ENCODE peak calls at places on chromosome 20, in ten cellular contexts. P is stimulated activated CD8-positive, alpha-beta memory T cell treated with anti-CD3 and anti-CD28 coated beads, Interleukin-4, amount 100 ng/mL, for 4 hours; L is astrocyte of the cerebellum; T is lung microvascular endothelial cell; K is T-helper 2 cell; B is NCI-H774; G is activated CD4-positive, alpha-beta T cell treated with anti-CD3 and anti-CD28 coated beads, Interleukin-2, amount 10 ng/mL, durations not matched to agents 7 days and 5 days; A is GM12878; S is D341Med; Q is neural crest cell. Z is an unnamed sample.

GRCh38 chr20:63497946-63498935 is 642 bp downstream of the EEF1A2 start:
- DNase-seq in Q (no peak), B (no peak), A (no peak), G (no peak), P (no peak), L (no peak), T (peak; percentile 24), K (no peak), S (peak; percentile 70), Z (no peak)

GRCh38 chr20:19784511-19785172 is 26.6 kb downstream of the RIN2 start:
- DNase-seq in L (peak; percentile 84), G (peak; percentile 47), Q (peak; percentile 55), A (peak; percentile 9), P (no peak), K (no peak), T (peak; percentile 93), B (peak; percentile 61), S (peak; percentile 64), Z (no peak)

GRCh38 chr20:49183444-49183843 is 4.7 kb downstream of the STAU1 start:
- DNase-seq in S (no peak), B (no peak), P (no peak), L (no peak), A (no peak), Q (no peak), G (no peak), T (no peak), K (no peak), Z (no peak)

GRCh38 chr20:63342561-63343459 is 18.3 kb downstream of the CHRNA4 start:
- DNase-seq in P (no peak), S (no peak), K (no peak), L (no peak), Q (no peak), B (no peak), A (no peak), T (no peak), G (no peak), Z (no peak)

GRCh38 chr20:47810116-47810672 is 24.9 kb upstream of the SULF2 start:
- DNase-seq in G (no peak), A (no peak), Q (no peak), S (no peak), B (no peak), K (no peak), T (no peak), L (no peak), P (no peak), Z (no peak)

GRCh38 chr20:11084508-11084907 is 410.7 kb upstream of the JAG1 start:
- DNase-seq in P (no peak), S (no peak), T (no peak), L (no peak), A (no peak), B (no peak), G (no peak), Q (no peak), K (no peak), Z (no peak)

GRCh38 chr20:21511850-21512633 is 1.8 kb downstream of the NKX2-2 start:
- DNase-seq in A (no peak), L (no peak), T (no peak), P (no peak), B (no peak), Q (no peak), G (no peak), K (no peak), S (peak; percentile 54), Z (no peak)

GRCh38 chr20:1451092-1451491 is 15.6 kb downstream of the NSFL1C start:
- DNase-seq in Q (no peak), L (no peak), G (no peak), P (no peak), B (no peak), T (no peak), S (no peak), A (no peak), K (no peak), Z (no peak)

GRCh38 chr20:44324343-44324742 is 12.5 kb upstream of the R3HDML start:
- DNase-seq in S (no peak), B (no peak), P (no peak), G (no peak), L (no peak), T (no peak), Q (no peak), K (no peak), A (no peak), Z (no peak)

GRCh38 chr20:15487030-15487429 is 1086.2 kb downstream of the KIF16B start:
- DNase-seq in L (no peak), G (no peak), B (no peak), S (no peak), P (no peak), K (no peak), Q (no peak), T (no peak), A (no peak), Z (no peak)

GRCh38 chr20:37650661-37651060 is 43.2 kb upstream of the CTNNBL1 start:
- DNase-seq in Q (no peak), L (no peak), B (no peak), G (no peak), P (no peak), T (no peak), S (no peak), K (no peak), A (no peak), Z (no peak)

GRCh38 chr20:9503530-9504251 is 10.7 kb upstream of the LAMP5 start:
- DNase-seq in K (no peak), T (no peak), A (no peak), S (no peak), Q (no peak), G (no peak), B (no peak), P (no peak), L (peak; percentile 88), Z (no peak)

GRCh38 chr20:62301773-62302340 is 940 bp upstream of the ADRM1 start:
- DNase-seq in G (peak; percentile 92), T (peak; percentile 95), Q (peak; percentile 81), L (peak; percentile 80), B (peak; percentile 83), P (peak; percentile 68), S (peak; percentile 86), A (peak; percentile 66), K (peak; percentile 69), Z (peak; percentile 84)

GRCh38 chr20:19628570-19629134 is 129.4 kb upstream of the RIN2 start:
- DNase-seq in K (no peak), L (peak; percentile 29), B (peak; percentile 48), T (peak; percentile 72), P (no peak), A (peak; percentile 26), S (peak; percentile 58), Q (peak; percentile 74), G (peak; percentile 71), Z (peak; percentile 15)

GRCh38 chr20:57615472-57615855 is 4.8 kb downstream of the ZBP1 start:
- DNase-seq in Q (no peak), T (no peak), S (no peak), B (no peak), A (no peak), P (no peak), K (no peak), G (no peak), L (no peak), Z (no peak)

GRCh38 chr20:47356526-47357295 is at the start of gene ZMYND8:
- DNase-seq in Q (peak; percentile 99), G (peak; percentile 93), A (peak; percentile 95), S (peak; percentile 31), K (peak; percentile 79), T (peak; percentile 91), B (peak; percentile 94), L (peak; percentile 77), P (peak; percentile 97), Z (peak; percentile 95)

GRCh38 chr20:38935967-38936407 is 9.8 kb downstream of the FAM83D start:
- DNase-seq in K (no peak), P (no peak), Q (no peak), G (no peak), S (no peak), A (no peak), L (no peak), B (no peak), T (no peak), Z (no peak)

GRCh38 chr20:26216025-26216424 is 519.4 kb upstream of the ZNF337 start:
- DNase-seq in P (no peak), Q (no peak), B (no peak), S (no peak), T (no peak), G (no peak), A (no peak), L (no peak), K (no peak), Z (no peak)

GRCh38 chr20:62161347-62161746 is 17.8 kb downstream of the SS18L1 start:
- DNase-seq in G (no peak), A (no peak), L (no peak), K (no peak), P (no peak), Q (no peak), S (no peak), T (peak; percentile 13), B (no peak), Z (no peak)

GRCh38 chr20:20450461-20451027 is 82.6 kb downstream of the INSM1 start:
- DNase-seq in P (no peak), K (no peak), B (no peak), T (no peak), A (no peak), L (peak; percentile 33), Q (no peak), G (no peak), S (no peak), Z (no peak)

GRCh38 chr20:63081831-63082230 is 75.1 kb upstream of the BHLHE23 start:
- DNase-seq in Q (no peak), S (peak; percentile 15), A (no peak), T (no peak), P (no peak), B (no peak), G (no peak), L (no peak), K (no peak), Z (no peak)

GRCh38 chr20:54123587-54124180 is 50.1 kb downstream of the CYP24A1 start:
- DNase-seq in T (peak; percentile 52), P (no peak), K (no peak), L (peak; percentile 77), G (no peak), S (no peak), Q (no peak), A (no peak), B (no peak), Z (no peak)

GRCh38 chr20:36607586-36608387 is 2.2 kb downstream of the RAB5IF start:
- DNase-seq in S (no peak), G (no peak), A (no peak), T (no peak), B (no peak), Q (no peak), P (no peak), K (no peak), L (no peak), Z (no peak)